ENCODE peak calls at places on chromosomes 16 and 17, in five cellular contexts. X is HTR-8/SVneo; Z is SW480; F is left ventricle myocardium superior; L is activated CD4-positive, alpha-beta T cell treated with anti-CD3 and anti-CD28 coated beads for 24 hours. Q is an unnamed sample.

GRCh38 chr16:20798364-20798763 is 7.9 kb downstream of the ERI2 start:
- DNase-seq in Z (no peak), X (no peak), L (no peak), F (no peak), Q (no peak)

GRCh38 chr16:87324411-87325275 is 7.5 kb upstream of the C16orf95 start:
- DNase-seq in F (no peak), X (peak; percentile 69), L (peak; percentile 10), Z (no peak), Q (peak; percentile 87)

GRCh38 chr17:83196088-83196765 is 116.8 kb downstream of the METRNL start:
- DNase-seq in F (peak; percentile 26), X (no peak), Z (no peak), L (no peak), Q (no peak)

GRCh38 chr17:48647103-48647963 is 21.2 kb upstream of the HOXB9 start:
- DNase-seq in L (no peak), F (no peak), X (peak; percentile 62), Z (peak; percentile 74), Q (peak; percentile 89)

GRCh38 chr17:76597156-76598003 is 11.7 kb upstream of the ST6GALNAC2 start:
- DNase-seq in L (no peak), X (no peak), F (no peak), Z (no peak), Q (no peak)

GRCh38 chr17:350706-351435 is 1.7 kb downstream of the RPH3AL start:
- DNase-seq in F (peak; percentile 83), L (no peak), X (peak; percentile 60), Z (peak; percentile 80), Q (peak; percentile 65)

GRCh38 chr17:20010099-20010863 is 1.1 kb downstream of the SPECC1 start:
- DNase-seq in L (no peak), F (peak; percentile 47), X (peak; percentile 69), Z (peak; percentile 92), Q (peak; percentile 80)

GRCh38 chr17:63405741-63406261 is 40.3 kb downstream of the CYB561 start:
- DNase-seq in X (peak; percentile 71), F (no peak), L (no peak), Z (peak; percentile 57), Q (no peak)

GRCh38 chr16:55638256-55638655 is 17.5 kb upstream of the SLC6A2 start:
- DNase-seq in F (no peak), L (no peak), Z (no peak), X (no peak), Q (no peak)

GRCh38 chr16:67384778-67385510 is 8.4 kb downstream of the TPPP3 start:
- DNase-seq in L (no peak), Z (no peak), F (no peak), X (no peak), Q (no peak)

GRCh38 chr17:35775039-35775438 is 14.4 kb downstream of the C17orf50 start:
- DNase-seq in Z (no peak), L (no peak), X (no peak), F (no peak), Q (no peak)

GRCh38 chr16:86806181-86806837 is 228.0 kb downstream of the FOXL1 start:
- DNase-seq in X (no peak), Z (no peak), F (no peak), L (no peak), Q (no peak)

GRCh38 chr17:82534401-82534812 is 14.9 kb downstream of the FOXK2 start:
- DNase-seq in Z (no peak), F (peak; percentile 14), X (no peak), L (no peak), Q (peak; percentile 70)

GRCh38 chr16:1196494-1196893 is 28.6 kb downstream of the TPSG1 start:
- DNase-seq in Z (no peak), F (no peak), L (no peak), X (no peak), Q (no peak)

GRCh38 chr16:10325783-10326543 is 59.9 kb upstream of the ATF7IP2 start:
- DNase-seq in F (peak; percentile 27), L (no peak), X (no peak), Z (no peak), Q (no peak)

GRCh38 chr16:50093607-50094570 is 28.1 kb downstream of the HEATR3 start:
- DNase-seq in F (peak; percentile 50), X (no peak), L (no peak), Z (no peak), Q (no peak)

GRCh38 chr17:10737786-10738185 is 8.0 kb upstream of the TMEM220 start:
- DNase-seq in Z (no peak), F (no peak), X (no peak), L (no peak), Q (no peak)

GRCh38 chr16:67910162-67910561 is 17.1 kb downstream of the PSKH1 start:
- DNase-seq in Z (no peak), L (no peak), X (peak; percentile 43), F (no peak), Q (no peak)

GRCh38 chr17:1491406-1492248 is 859 bp downstream of the MYO1C start:
- DNase-seq in F (peak; percentile 88), X (peak; percentile 66), L (no peak), Z (peak; percentile 38), Q (peak; percentile 77)

GRCh38 chr16:9791566-9791965 is 390.7 kb downstream of the GRIN2A start:
- DNase-seq in L (no peak), F (no peak), Z (no peak), X (no peak), Q (no peak)

GRCh38 chr17:61401280-61402072 is 1.8 kb downstream of the TBX2 start:
- DNase-seq in F (peak; percentile 26), X (no peak), Z (no peak), L (no peak), Q (peak; percentile 72)

GRCh38 chr17:20095366-20096080 is 86.4 kb downstream of the SPECC1 start:
- DNase-seq in F (peak; percentile 85), L (no peak), X (peak; percentile 72), Z (peak; percentile 60), Q (peak; percentile 90)

GRCh38 chr17:1422907-1423306 is 22.9 kb upstream of the YWHAE start:
- DNase-seq in L (no peak), Z (peak; percentile 53), X (peak; percentile 83), F (peak; percentile 1), Q (no peak)

GRCh38 chr16:20385844-20386832 is 18.4 kb downstream of the PDILT start:
- DNase-seq in Z (peak; percentile 49), X (peak; percentile 39), L (peak; percentile 55), F (peak; percentile 77), Q (peak; percentile 92)

GRCh38 chr17:81385320-81386111 is 9.7 kb upstream of the BAHCC1 start:
- DNase-seq in L (no peak), F (no peak), X (no peak), Z (no peak), Q (no peak)

GRCh38 chr16:79651363-79651762 is 50.8 kb upstream of the MAF start:
- DNase-seq in F (peak; percentile 47), L (no peak), X (no peak), Z (peak; percentile 19), Q (no peak)

GRCh38 chr17:75364078-75364477 is 41.4 kb downstream of the GRB2 start:
- DNase-seq in L (no peak), X (peak; percentile 59), F (no peak), Z (peak; percentile 33), Q (no peak)

GRCh38 chr17:49146620-49147306 is 14.2 kb downstream of the B4GALNT2 start:
- DNase-seq in X (peak; percentile 97), Z (peak; percentile 83), F (no peak), L (no peak), Q (peak; percentile 20)

GRCh38 chr16:2969545-2970521 is 685 bp downstream of the PAQR4 start:
- DNase-seq in L (peak; percentile 80), X (peak; percentile 76), Z (peak; percentile 78), F (peak; percentile 79), Q (peak; percentile 94)

GRCh38 chr17:3796110-3796821 is 4.7 kb downstream of the ITGAE start:
- DNase-seq in F (no peak), Z (no peak), X (no peak), L (peak; percentile 39), Q (peak; percentile 47)

GRCh38 chr16:57297856-57298255 is 13.4 kb upstream of the PLLP start:
- DNase-seq in L (no peak), X (no peak), F (no peak), Z (no peak), Q (no peak)

GRCh38 chr17:9806709-9807108 is 15.2 kb downstream of the GSG1L2 start:
- DNase-seq in L (no peak), F (no peak), Z (no peak), X (no peak), Q (no peak)

GRCh38 chr17:3557768-3558583 is at the start of gene TRPV3:
- DNase-seq in F (no peak), X (no peak), Z (peak; percentile 92), L (peak; percentile 45), Q (peak; percentile 47)

GRCh38 chr17:49193513-49194296 is 16.7 kb downstream of the GNGT2 start:
- DNase-seq in X (peak; percentile 83), F (peak; percentile 32), L (no peak), Z (peak; percentile 90), Q (peak; percentile 86)

GRCh38 chr16:77551352-77551751 is 116.5 kb upstream of the ADAMTS18 start:
- DNase-seq in X (no peak), Z (no peak), F (no peak), L (no peak), Q (no peak)

GRCh38 chr17:4872786-4873185 is 26.6 kb upstream of the C17orf107 start:
- DNase-seq in Z (no peak), L (no peak), F (no peak), X (no peak), Q (no peak)

GRCh38 chr16:17160285-17160854 is 310.4 kb downstream of the XYLT1 start:
- DNase-seq in X (no peak), F (no peak), Z (no peak), L (no peak), Q (no peak)

GRCh38 chr16:1936945-1937479 is 6.0 kb downstream of the MSRB1 start:
- DNase-seq in Z (no peak), F (no peak), X (no peak), L (no peak), Q (no peak)

GRCh38 chr17:19315104-19315503 is 47.4 kb downstream of the B9D1 start:
- DNase-seq in L (no peak), F (no peak), X (no peak), Z (no peak), Q (peak; percentile 20)